ENCODE peak calls at places on chromosomes 7 and 10, in ten cellular contexts. One of them, this sample, is unnamed.

GRCh38 chr7:40959955-40960354 is 742.9 kb downstream of the INHBA start:
- DNase-seq in stomach: no peak
- DNase-seq in AG04450: no peak
- DNase-seq in uterus: no peak
- DNase-seq in lung: no peak
- DNase-seq in A673: no peak
- DNase-seq in left ventricle myocardium inferior: no peak
- DNase-seq in PC-3: no peak
- DNase-seq in cardiac fibroblast: no peak
- DNase-seq in body of pancreas: no peak
- DNase-seq in this sample: no peak

GRCh38 chr7:75987026-75987804 is 7.2 kb downstream of the TMEM120A start:
- DNase-seq in stomach: no peak
- DNase-seq in AG04450: no peak
- DNase-seq in uterus: peak; percentile 12
- DNase-seq in lung: no peak
- DNase-seq in A673: no peak
- DNase-seq in left ventricle myocardium inferior: no peak
- DNase-seq in PC-3: no peak
- DNase-seq in cardiac fibroblast: no peak
- DNase-seq in body of pancreas: no peak
- DNase-seq in this sample: no peak

GRCh38 chr7:88401009-88401623 is 94.4 kb upstream of the STEAP4 start:
- DNase-seq in stomach: no peak
- DNase-seq in AG04450: no peak
- DNase-seq in uterus: no peak
- DNase-seq in lung: no peak
- DNase-seq in A673: peak; percentile 35
- DNase-seq in left ventricle myocardium inferior: no peak
- DNase-seq in PC-3: peak; percentile 51
- DNase-seq in cardiac fibroblast: peak; percentile 3
- DNase-seq in body of pancreas: no peak
- DNase-seq in this sample: no peak

GRCh38 chr10:132643709-132644543 is 106.3 kb downstream of the INPP5A start:
- DNase-seq in stomach: no peak
- DNase-seq in AG04450: no peak
- DNase-seq in uterus: peak; percentile 14
- DNase-seq in lung: no peak
- DNase-seq in A673: no peak
- DNase-seq in left ventricle myocardium inferior: no peak
- DNase-seq in PC-3: no peak
- DNase-seq in cardiac fibroblast: no peak
- DNase-seq in body of pancreas: peak; percentile 9
- DNase-seq in this sample: no peak

GRCh38 chr7:27723086-27723485 is 16.9 kb upstream of the TAX1BP1 start:
- DNase-seq in stomach: peak; percentile 31
- DNase-seq in AG04450: no peak
- DNase-seq in uterus: no peak
- DNase-seq in lung: no peak
- DNase-seq in A673: peak; percentile 14
- DNase-seq in left ventricle myocardium inferior: no peak
- DNase-seq in PC-3: peak; percentile 40
- DNase-seq in cardiac fibroblast: no peak
- DNase-seq in body of pancreas: peak; percentile 74
- DNase-seq in this sample: no peak

GRCh38 chr7:127916735-127917134 is 114.5 kb downstream of the LRRC4 start:
- DNase-seq in stomach: no peak
- DNase-seq in AG04450: no peak
- DNase-seq in uterus: no peak
- DNase-seq in lung: no peak
- DNase-seq in A673: no peak
- DNase-seq in left ventricle myocardium inferior: no peak
- DNase-seq in PC-3: no peak
- DNase-seq in cardiac fibroblast: no peak
- DNase-seq in body of pancreas: no peak
- DNase-seq in this sample: no peak

GRCh38 chr7:131235489-131236317 is 92.0 kb upstream of the MKLN1 start:
- DNase-seq in stomach: peak; percentile 29
- DNase-seq in AG04450: peak; percentile 93
- DNase-seq in uterus: peak; percentile 35
- DNase-seq in lung: peak; percentile 31
- DNase-seq in A673: peak; percentile 56
- DNase-seq in left ventricle myocardium inferior: no peak
- DNase-seq in PC-3: peak; percentile 93
- DNase-seq in cardiac fibroblast: peak; percentile 100
- DNase-seq in body of pancreas: peak; percentile 60
- DNase-seq in this sample: peak; percentile 44

GRCh38 chr10:86969421-86970041 is 1.2 kb downstream of the ADIRF start:
- DNase-seq in stomach: peak; percentile 24
- DNase-seq in AG04450: no peak
- DNase-seq in uterus: peak; percentile 59
- DNase-seq in lung: no peak
- DNase-seq in A673: peak; percentile 41
- DNase-seq in left ventricle myocardium inferior: peak; percentile 20
- DNase-seq in PC-3: peak; percentile 65
- DNase-seq in cardiac fibroblast: peak; percentile 68
- DNase-seq in body of pancreas: no peak
- DNase-seq in this sample: peak; percentile 69

GRCh38 chr7:127667017-127667670 is 15.2 kb downstream of the SND1 start:
- DNase-seq in stomach: no peak
- DNase-seq in AG04450: no peak
- DNase-seq in uterus: no peak
- DNase-seq in lung: no peak
- DNase-seq in A673: peak; percentile 10
- DNase-seq in left ventricle myocardium inferior: no peak
- DNase-seq in PC-3: peak; percentile 88
- DNase-seq in cardiac fibroblast: peak; percentile 75
- DNase-seq in body of pancreas: no peak
- DNase-seq in this sample: no peak

GRCh38 chr7:124379296-124379695 is 346.4 kb upstream of the TMEM229A start:
- DNase-seq in stomach: no peak
- DNase-seq in AG04450: no peak
- DNase-seq in uterus: no peak
- DNase-seq in lung: no peak
- DNase-seq in A673: no peak
- DNase-seq in left ventricle myocardium inferior: no peak
- DNase-seq in PC-3: no peak
- DNase-seq in cardiac fibroblast: no peak
- DNase-seq in body of pancreas: no peak
- DNase-seq in this sample: no peak

GRCh38 chr7:140576589-140576988 is 64.0 kb downstream of the DENND2A start:
- DNase-seq in stomach: no peak
- DNase-seq in AG04450: no peak
- DNase-seq in uterus: no peak
- DNase-seq in lung: no peak
- DNase-seq in A673: no peak
- DNase-seq in left ventricle myocardium inferior: no peak
- DNase-seq in PC-3: no peak
- DNase-seq in cardiac fibroblast: no peak
- DNase-seq in body of pancreas: no peak
- DNase-seq in this sample: no peak

GRCh38 chr10:61974611-61975010 is 73.1 kb downstream of the ARID5B start:
- DNase-seq in stomach: peak; percentile 60
- DNase-seq in AG04450: peak; percentile 38
- DNase-seq in uterus: peak; percentile 61
- DNase-seq in lung: no peak
- DNase-seq in A673: peak; percentile 88
- DNase-seq in left ventricle myocardium inferior: peak; percentile 53
- DNase-seq in PC-3: peak; percentile 68
- DNase-seq in cardiac fibroblast: peak; percentile 74
- DNase-seq in body of pancreas: peak; percentile 53
- DNase-seq in this sample: no peak

GRCh38 chr10:105351187-105351586 is 710.1 kb downstream of the SORCS3 start:
- DNase-seq in stomach: no peak
- DNase-seq in AG04450: no peak
- DNase-seq in uterus: no peak
- DNase-seq in lung: no peak
- DNase-seq in A673: no peak
- DNase-seq in left ventricle myocardium inferior: no peak
- DNase-seq in PC-3: no peak
- DNase-seq in cardiac fibroblast: no peak
- DNase-seq in body of pancreas: no peak
- DNase-seq in this sample: no peak

GRCh38 chr10:129743738-129744133 is 220.3 kb downstream of the EBF3 start:
- DNase-seq in stomach: peak; percentile 14
- DNase-seq in AG04450: no peak
- DNase-seq in uterus: no peak
- DNase-seq in lung: peak; percentile 26
- DNase-seq in A673: no peak
- DNase-seq in left ventricle myocardium inferior: no peak
- DNase-seq in PC-3: no peak
- DNase-seq in cardiac fibroblast: no peak
- DNase-seq in body of pancreas: no peak
- DNase-seq in this sample: no peak

GRCh38 chr10:29083096-29083495 is 205.8 kb upstream of the LYZL1 start:
- DNase-seq in stomach: no peak
- DNase-seq in AG04450: no peak
- DNase-seq in uterus: no peak
- DNase-seq in lung: no peak
- DNase-seq in A673: no peak
- DNase-seq in left ventricle myocardium inferior: no peak
- DNase-seq in PC-3: no peak
- DNase-seq in cardiac fibroblast: no peak
- DNase-seq in body of pancreas: no peak
- DNase-seq in this sample: no peak

GRCh38 chr7:139340037-139340807 is 915 bp upstream of the FMC1 start:
- DNase-seq in stomach: peak; percentile 99
- DNase-seq in AG04450: peak; percentile 99
- DNase-seq in uterus: peak; percentile 98
- DNase-seq in lung: peak; percentile 99
- DNase-seq in A673: peak; percentile 99
- DNase-seq in left ventricle myocardium inferior: peak; percentile 97
- DNase-seq in PC-3: peak; percentile 99
- DNase-seq in cardiac fibroblast: peak; percentile 100
- DNase-seq in body of pancreas: peak; percentile 99
- DNase-seq in this sample: peak; percentile 99

GRCh38 chr10:110724937-110725336 is 80.8 kb downstream of the RBM20 start:
- DNase-seq in stomach: no peak
- DNase-seq in AG04450: no peak
- DNase-seq in uterus: no peak
- DNase-seq in lung: no peak
- DNase-seq in A673: no peak
- DNase-seq in left ventricle myocardium inferior: no peak
- DNase-seq in PC-3: no peak
- DNase-seq in cardiac fibroblast: no peak
- DNase-seq in body of pancreas: no peak
- DNase-seq in this sample: no peak

DNA sequence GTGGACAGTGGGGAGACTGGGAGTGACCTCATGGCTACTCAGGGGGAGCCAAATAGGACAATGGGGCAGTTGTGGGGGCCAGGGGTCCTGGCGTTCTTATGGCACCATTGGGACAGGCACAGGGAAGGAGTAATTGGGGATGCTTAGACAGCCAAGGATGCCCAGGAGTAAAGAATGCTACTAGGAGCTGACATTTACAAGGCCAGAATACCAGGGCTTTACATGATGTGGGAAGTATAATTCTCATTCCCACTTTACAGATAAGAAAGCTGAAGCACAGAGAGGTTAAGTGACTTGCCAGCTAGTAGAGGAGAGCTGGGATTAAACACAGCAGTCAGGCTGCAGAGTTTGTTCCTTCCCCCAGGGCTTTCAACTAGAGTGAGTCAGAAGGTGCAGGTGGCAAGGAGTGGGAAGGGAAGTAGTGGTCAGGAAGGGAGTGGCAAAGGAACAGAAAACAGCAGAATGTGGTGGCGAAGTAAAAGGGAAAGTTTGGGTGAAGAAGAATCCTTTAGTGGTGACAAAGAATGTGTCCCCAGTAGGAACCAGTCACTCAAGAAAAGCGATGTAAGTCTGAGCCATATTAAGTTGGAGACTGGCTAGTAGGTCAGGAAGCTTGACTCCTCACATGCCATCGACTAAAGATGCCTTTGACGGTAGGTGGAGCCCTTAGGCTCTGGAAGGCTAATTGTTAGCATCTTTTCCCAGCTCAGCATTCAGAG is 32.8 kb downstream of the CPVL start:
- DNase-seq in stomach: no peak
- DNase-seq in AG04450: no peak
- DNase-seq in uterus: no peak
- DNase-seq in lung: no peak
- DNase-seq in A673: peak; percentile 34
- DNase-seq in left ventricle myocardium inferior: no peak
- DNase-seq in PC-3: peak; percentile 89
- DNase-seq in cardiac fibroblast: peak; percentile 38
- DNase-seq in body of pancreas: no peak
- DNase-seq in this sample: no peak
- TF ChIP-seq CTCF in stomach: no peak
- TF ChIP-seq CTCF in AG04450: no peak
- TF ChIP-seq CTCF in uterus: no peak
- TF ChIP-seq CTCF in lung: no peak
- TF ChIP-seq CTCF in A673: peak; percentile 29
- TF ChIP-seq CTCF in left ventricle myocardium inferior: peak; percentile 30
- TF ChIP-seq CTCF in PC-3: peak; percentile 74
- TF ChIP-seq CTCF in cardiac fibroblast: peak; percentile 15
- TF ChIP-seq CTCF in body of pancreas: peak; percentile 48
- TF ChIP-seq CTCF in this sample: peak; percentile 43

GRCh38 chr10:13518076-13518692 is 10.6 kb downstream of the BEND7 start:
- DNase-seq in stomach: no peak
- DNase-seq in AG04450: no peak
- DNase-seq in uterus: no peak
- DNase-seq in lung: no peak
- DNase-seq in A673: no peak
- DNase-seq in left ventricle myocardium inferior: no peak
- DNase-seq in PC-3: no peak
- DNase-seq in cardiac fibroblast: peak; percentile 33
- DNase-seq in body of pancreas: no peak
- DNase-seq in this sample: no peak
- TF ChIP-seq CTCF in stomach: peak; percentile 24
- TF ChIP-seq CTCF in AG04450: peak; percentile 60
- TF ChIP-seq CTCF in uterus: no peak
- TF ChIP-seq CTCF in lung: no peak
- TF ChIP-seq CTCF in A673: no peak
- TF ChIP-seq CTCF in left ventricle myocardium inferior: peak; percentile 52
- TF ChIP-seq CTCF in PC-3: no peak
- TF ChIP-seq CTCF in cardiac fibroblast: peak; percentile 58
- TF ChIP-seq CTCF in body of pancreas: no peak
- TF ChIP-seq CTCF in this sample: peak; percentile 55

DNA sequence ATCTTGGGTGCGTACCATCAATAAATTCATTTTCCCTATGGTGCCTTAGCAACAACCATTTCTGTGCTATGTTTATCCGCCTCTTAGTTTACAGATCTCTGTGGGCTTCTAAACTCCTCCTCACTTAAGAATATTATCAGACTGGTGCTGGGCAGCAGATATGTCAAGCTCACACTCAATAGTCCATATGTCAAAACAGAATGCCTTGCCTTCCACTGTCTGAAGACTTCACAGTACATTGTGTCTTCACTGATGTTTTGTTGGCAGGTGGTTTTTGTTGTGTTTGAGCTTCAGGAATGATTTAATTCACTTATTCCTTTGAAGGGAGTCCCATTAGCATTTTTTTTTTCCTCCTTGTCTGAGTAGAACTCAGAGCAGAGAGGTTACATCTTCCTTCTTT is 419.6 kb downstream of the DNAJB9 start:
- DNase-seq in stomach: no peak
- DNase-seq in AG04450: no peak
- DNase-seq in uterus: no peak
- DNase-seq in lung: no peak
- DNase-seq in A673: no peak
- DNase-seq in left ventricle myocardium inferior: no peak
- DNase-seq in PC-3: no peak
- DNase-seq in cardiac fibroblast: no peak
- DNase-seq in body of pancreas: no peak
- DNase-seq in this sample: no peak
- TF ChIP-seq CTCF in stomach: no peak
- TF ChIP-seq CTCF in AG04450: no peak
- TF ChIP-seq CTCF in uterus: no peak
- TF ChIP-seq CTCF in lung: no peak
- TF ChIP-seq CTCF in A673: no peak
- TF ChIP-seq CTCF in left ventricle myocardium inferior: no peak
- TF ChIP-seq CTCF in PC-3: no peak
- TF ChIP-seq CTCF in cardiac fibroblast: no peak
- TF ChIP-seq CTCF in body of pancreas: no peak
- TF ChIP-seq CTCF in this sample: no peak

GRCh38 chr7:74364061-74364460 is 74.9 kb downstream of the CLIP2 start:
- DNase-seq in stomach: no peak
- DNase-seq in AG04450: no peak
- DNase-seq in uterus: no peak
- DNase-seq in lung: no peak
- DNase-seq in A673: no peak
- DNase-seq in left ventricle myocardium inferior: no peak
- DNase-seq in PC-3: peak; percentile 15
- DNase-seq in cardiac fibroblast: no peak
- DNase-seq in body of pancreas: no peak
- DNase-seq in this sample: no peak
- TF ChIP-seq CTCF in stomach: no peak
- TF ChIP-seq CTCF in AG04450: peak; percentile 18
- TF ChIP-seq CTCF in uterus: no peak
- TF ChIP-seq CTCF in lung: no peak
- TF ChIP-seq CTCF in A673: no peak
- TF ChIP-seq CTCF in left ventricle myocardium inferior: no peak
- TF ChIP-seq CTCF in PC-3: peak; percentile 29
- TF ChIP-seq CTCF in cardiac fibroblast: peak; percentile 13
- TF ChIP-seq CTCF in body of pancreas: no peak
- TF ChIP-seq CTCF in this sample: no peak

This sample was measured in osteocyte.